ENCODE peak calls at places on chromosome 18, in eight cellular contexts. One of them, this sample, is unnamed.

GRCh38 chr18:3281456-3282400 is 19.8 kb downstream of the MYL12B start:
- DNase-seq in kidney epithelial cell: no peak
- DNase-seq in activated CD4-positive, alpha-beta T cell treated with anti-CD3 and anti-CD28 coated beads for 4 hours: no peak
- DNase-seq in HTR-8/SVneo: peak
- DNase-seq in NCI-H526 treated with DMSO at 0.1 percent for 48 hours: peak
- DNase-seq in Ammon's horn: peak
- DNase-seq in cerebellum: peak
- DNase-seq in HFFc6: peak
- DNase-seq in this sample: peak

GRCh38 chr18:45839415-45840395 is 14.2 kb downstream of the SIGLEC15 start:
- DNase-seq in HFFc6: peak
- DNase-seq in activated CD4-positive, alpha-beta T cell treated with anti-CD3 and anti-CD28 coated beads for 4 hours: peak
- DNase-seq in NCI-H526 treated with DMSO at 0.1 percent for 48 hours: peak
- DNase-seq in cerebellum: no peak
- DNase-seq in HTR-8/SVneo: peak
- DNase-seq in kidney epithelial cell: no peak
- DNase-seq in Ammon's horn: no peak
- DNase-seq in this sample: peak

GRCh38 chr18:58604301-58604700 is 24.6 kb downstream of the ALPK2 start:
- DNase-seq in NCI-H526 treated with DMSO at 0.1 percent for 48 hours: no peak
- DNase-seq in cerebellum: no peak
- DNase-seq in HTR-8/SVneo: no peak
- DNase-seq in activated CD4-positive, alpha-beta T cell treated with anti-CD3 and anti-CD28 coated beads for 4 hours: no peak
- DNase-seq in Ammon's horn: no peak
- DNase-seq in HFFc6: no peak
- DNase-seq in kidney epithelial cell: no peak
- DNase-seq in this sample: no peak

GRCh38 chr18:77208969-77209368 is 40.7 kb upstream of the GALR1 start:
- DNase-seq in cerebellum: no peak
- DNase-seq in activated CD4-positive, alpha-beta T cell treated with anti-CD3 and anti-CD28 coated beads for 4 hours: no peak
- DNase-seq in HTR-8/SVneo: no peak
- DNase-seq in Ammon's horn: peak
- DNase-seq in NCI-H526 treated with DMSO at 0.1 percent for 48 hours: no peak
- DNase-seq in kidney epithelial cell: no peak
- DNase-seq in HFFc6: peak
- DNase-seq in this sample: peak

GRCh38 chr18:36688020-36688965 is 140.5 kb downstream of the TPGS2 start:
- DNase-seq in HFFc6: peak
- DNase-seq in HTR-8/SVneo: peak
- DNase-seq in Ammon's horn: peak
- DNase-seq in activated CD4-positive, alpha-beta T cell treated with anti-CD3 and anti-CD28 coated beads for 4 hours: peak
- DNase-seq in cerebellum: peak
- DNase-seq in kidney epithelial cell: no peak
- DNase-seq in NCI-H526 treated with DMSO at 0.1 percent for 48 hours: peak
- DNase-seq in this sample: peak

GRCh38 chr18:59311631-59312030 is 6.8 kb downstream of the CPLX4 start:
- DNase-seq in kidney epithelial cell: no peak
- DNase-seq in HTR-8/SVneo: no peak
- DNase-seq in cerebellum: no peak
- DNase-seq in HFFc6: peak
- DNase-seq in NCI-H526 treated with DMSO at 0.1 percent for 48 hours: no peak
- DNase-seq in Ammon's horn: no peak
- DNase-seq in activated CD4-positive, alpha-beta T cell treated with anti-CD3 and anti-CD28 coated beads for 4 hours: no peak
- DNase-seq in this sample: peak

GRCh38 chr18:5253910-5254309 is 41.6 kb downstream of the ZBTB14 start:
- DNase-seq in cerebellum: no peak
- DNase-seq in HFFc6: no peak
- DNase-seq in NCI-H526 treated with DMSO at 0.1 percent for 48 hours: no peak
- DNase-seq in HTR-8/SVneo: no peak
- DNase-seq in activated CD4-positive, alpha-beta T cell treated with anti-CD3 and anti-CD28 coated beads for 4 hours: no peak
- DNase-seq in kidney epithelial cell: peak
- DNase-seq in Ammon's horn: no peak
- DNase-seq in this sample: no peak

GRCh38 chr18:48186084-48186798 is 222.9 kb downstream of the ZBTB7C start:
- DNase-seq in HFFc6: no peak
- DNase-seq in Ammon's horn: no peak
- DNase-seq in HTR-8/SVneo: no peak
- DNase-seq in activated CD4-positive, alpha-beta T cell treated with anti-CD3 and anti-CD28 coated beads for 4 hours: no peak
- DNase-seq in NCI-H526 treated with DMSO at 0.1 percent for 48 hours: no peak
- DNase-seq in kidney epithelial cell: peak
- DNase-seq in cerebellum: no peak
- DNase-seq in this sample: no peak

GRCh38 chr18:63168287-63168686 is 151.3 kb downstream of the BCL2 start:
- DNase-seq in HTR-8/SVneo: no peak
- DNase-seq in activated CD4-positive, alpha-beta T cell treated with anti-CD3 and anti-CD28 coated beads for 4 hours: no peak
- DNase-seq in NCI-H526 treated with DMSO at 0.1 percent for 48 hours: no peak
- DNase-seq in kidney epithelial cell: no peak
- DNase-seq in Ammon's horn: no peak
- DNase-seq in cerebellum: no peak
- DNase-seq in HFFc6: no peak
- DNase-seq in this sample: no peak

This sample was measured in ACHN.